ENCODE peak calls at places on chromosomes 4 and X, in five cellular contexts. One of them, this sample, is unnamed.

GRCh38 chr4:173834151-173834550 is 304.1 kb upstream of the HAND2 start:
- DNase-seq in effector memory CD8-positive, alpha-beta T cell: no peak
- DNase-seq in HT-29: peak; percentile 3
- DNase-seq in GM10248: no peak
- DNase-seq in amniotic stem cell: no peak
- DNase-seq in this sample: no peak

GRCh38 chr4:76055005-76055404 is 19.1 kb upstream of the CXCL11 start:
- DNase-seq in effector memory CD8-positive, alpha-beta T cell: no peak
- DNase-seq in HT-29: no peak
- DNase-seq in GM10248: peak; percentile 67
- DNase-seq in amniotic stem cell: no peak
- DNase-seq in this sample: no peak

GRCh38 chrX:142149919-142150318 is 55.2 kb downstream of the MAGEC2 start:
- DNase-seq in effector memory CD8-positive, alpha-beta T cell: no peak
- DNase-seq in HT-29: no peak
- DNase-seq in GM10248: no peak
- DNase-seq in amniotic stem cell: no peak
- DNase-seq in this sample: no peak

GRCh38 chrX:118497180-118497814 is 1.7 kb downstream of the DOCK11 start:
- DNase-seq in effector memory CD8-positive, alpha-beta T cell: peak; percentile 10
- DNase-seq in HT-29: no peak
- DNase-seq in GM10248: no peak
- DNase-seq in amniotic stem cell: no peak
- DNase-seq in this sample: no peak

GRCh38 chrX:7515681-7516413 is 327.1 kb upstream of the VCX start:
- DNase-seq in effector memory CD8-positive, alpha-beta T cell: no peak
- DNase-seq in HT-29: no peak
- DNase-seq in GM10248: no peak
- DNase-seq in amniotic stem cell: no peak
- DNase-seq in this sample: no peak

GRCh38 chrX:40871385-40872082 is 136.2 kb upstream of the MED14 start:
- DNase-seq in effector memory CD8-positive, alpha-beta T cell: no peak
- DNase-seq in HT-29: no peak
- DNase-seq in GM10248: peak; percentile 45
- DNase-seq in amniotic stem cell: no peak
- DNase-seq in this sample: no peak

GRCh38 chr4:52091811-52092210 is 40.7 kb downstream of the SPATA18 start:
- DNase-seq in effector memory CD8-positive, alpha-beta T cell: no peak
- DNase-seq in HT-29: peak; percentile 79
- DNase-seq in GM10248: no peak
- DNase-seq in amniotic stem cell: no peak
- DNase-seq in this sample: no peak

GRCh38 chr4:73481356-73481755 is at the start of gene AFM:
- DNase-seq in effector memory CD8-positive, alpha-beta T cell: no peak
- DNase-seq in HT-29: no peak
- DNase-seq in GM10248: no peak
- DNase-seq in amniotic stem cell: no peak
- DNase-seq in this sample: no peak

GRCh38 chr4:149296503-149296902 is 519.1 kb downstream of the IQCM start:
- DNase-seq in effector memory CD8-positive, alpha-beta T cell: no peak
- DNase-seq in HT-29: no peak
- DNase-seq in GM10248: no peak
- DNase-seq in amniotic stem cell: no peak
- DNase-seq in this sample: no peak

GRCh38 chrX:46587158-46587557 is 13.6 kb downstream of the CHST7 start:
- DNase-seq in effector memory CD8-positive, alpha-beta T cell: no peak
- DNase-seq in HT-29: no peak
- DNase-seq in GM10248: peak; percentile 37
- DNase-seq in amniotic stem cell: peak; percentile 23
- DNase-seq in this sample: no peak

GRCh38 chr4:37682701-37683401 is 3.3 kb downstream of the RELL1 start:
- DNase-seq in effector memory CD8-positive, alpha-beta T cell: peak; percentile 18
- DNase-seq in HT-29: peak; percentile 73
- DNase-seq in GM10248: peak; percentile 28
- DNase-seq in amniotic stem cell: no peak
- DNase-seq in this sample: no peak

GRCh38 chrX:16103625-16104024 is 19.7 kb upstream of the GRPR start:
- DNase-seq in effector memory CD8-positive, alpha-beta T cell: no peak
- DNase-seq in HT-29: no peak
- DNase-seq in GM10248: no peak
- DNase-seq in amniotic stem cell: no peak
- DNase-seq in this sample: no peak

GRCh38 chr4:71827811-71828210 is 43.9 kb upstream of the GC start:
- DNase-seq in effector memory CD8-positive, alpha-beta T cell: no peak
- DNase-seq in HT-29: no peak
- DNase-seq in GM10248: no peak
- DNase-seq in amniotic stem cell: no peak
- DNase-seq in this sample: no peak

GRCh38 chrX:110795645-110796510 is at the start of gene CHRDL1:
- DNase-seq in effector memory CD8-positive, alpha-beta T cell: no peak
- DNase-seq in HT-29: no peak
- DNase-seq in GM10248: no peak
- DNase-seq in amniotic stem cell: no peak
- DNase-seq in this sample: no peak

GRCh38 chrX:71198066-71198465 is 25.0 kb upstream of the GJB1 start:
- DNase-seq in effector memory CD8-positive, alpha-beta T cell: no peak
- DNase-seq in HT-29: no peak
- DNase-seq in GM10248: peak; percentile 58
- DNase-seq in amniotic stem cell: no peak
- DNase-seq in this sample: no peak

GRCh38 chr4:46146993-46147392 is 23.1 kb upstream of the GABRG1 start:
- DNase-seq in effector memory CD8-positive, alpha-beta T cell: no peak
- DNase-seq in HT-29: no peak
- DNase-seq in GM10248: no peak
- DNase-seq in amniotic stem cell: no peak
- DNase-seq in this sample: no peak

GRCh38 chr4:157217708-157218107 is 2.8 kb upstream of the GRIA2 start:
- DNase-seq in effector memory CD8-positive, alpha-beta T cell: no peak
- DNase-seq in HT-29: peak; percentile 28
- DNase-seq in GM10248: no peak
- DNase-seq in amniotic stem cell: no peak
- DNase-seq in this sample: no peak

GRCh38 chr4:80073362-80074008 is 456 bp upstream of the ANTXR2 start:
- DNase-seq in effector memory CD8-positive, alpha-beta T cell: peak; percentile 15
- DNase-seq in HT-29: no peak
- DNase-seq in GM10248: peak; percentile 56
- DNase-seq in amniotic stem cell: no peak
- DNase-seq in this sample: no peak

GRCh38 chr4:112238833-112239232 is 7.2 kb downstream of the AP1AR start:
- DNase-seq in effector memory CD8-positive, alpha-beta T cell: no peak
- DNase-seq in HT-29: no peak
- DNase-seq in GM10248: no peak
- DNase-seq in amniotic stem cell: no peak
- DNase-seq in this sample: no peak

GRCh38 chr4:7832331-7832730 is 107.3 kb downstream of the AFAP1 start:
- DNase-seq in effector memory CD8-positive, alpha-beta T cell: no peak
- DNase-seq in HT-29: no peak
- DNase-seq in GM10248: no peak
- DNase-seq in amniotic stem cell: no peak
- DNase-seq in this sample: no peak

GRCh38 chrX:138711399-138712347 is at the start of gene FGF13:
- DNase-seq in effector memory CD8-positive, alpha-beta T cell: no peak
- DNase-seq in HT-29: no peak
- DNase-seq in GM10248: no peak
- DNase-seq in amniotic stem cell: no peak
- DNase-seq in this sample: no peak

GRCh38 chrX:10759400-10759799 is 139.0 kb upstream of the MID1 start:
- DNase-seq in effector memory CD8-positive, alpha-beta T cell: no peak
- DNase-seq in HT-29: no peak
- DNase-seq in GM10248: no peak
- DNase-seq in amniotic stem cell: no peak
- DNase-seq in this sample: no peak

GRCh38 chrX:43633081-43633480 is 23.0 kb upstream of the MAOA start:
- DNase-seq in effector memory CD8-positive, alpha-beta T cell: no peak
- DNase-seq in HT-29: no peak
- DNase-seq in GM10248: no peak
- DNase-seq in amniotic stem cell: no peak
- DNase-seq in this sample: no peak

GRCh38 chrX:139708067-139708466 is at the start of gene MCF2:
- DNase-seq in effector memory CD8-positive, alpha-beta T cell: no peak
- DNase-seq in HT-29: no peak
- DNase-seq in GM10248: no peak
- DNase-seq in amniotic stem cell: no peak
- DNase-seq in this sample: no peak

GRCh38 chr4:2297606-2298517 is 36.0 kb upstream of the MXD4 start:
- DNase-seq in effector memory CD8-positive, alpha-beta T cell: no peak
- DNase-seq in HT-29: no peak
- DNase-seq in GM10248: no peak
- DNase-seq in amniotic stem cell: no peak
- DNase-seq in this sample: no peak

GRCh38 chr4:153573881-153574807 is 108.0 kb downstream of the TMEM131L start:
- DNase-seq in effector memory CD8-positive, alpha-beta T cell: peak; percentile 57
- DNase-seq in HT-29: peak; percentile 68
- DNase-seq in GM10248: peak; percentile 43
- DNase-seq in amniotic stem cell: peak; percentile 55
- DNase-seq in this sample: peak; percentile 11

This sample was measured in CMK.